ENCODE peak calls at places on chromosomes 16 and 17, in four cellular contexts. E is nephron progenitor cell, O is AG09319, R is fibroblast of mammary gland. J is an unnamed sample.

GRCh38 chr16:24668481-24669001 is 60.9 kb upstream of the TNRC6A start:
- DNase-seq in O (peak), R (peak), E (no peak), J (peak)

GRCh38 chr16:14335297-14335696 is 264.2 kb downstream of the MRTFB start:
- DNase-seq in R (no peak), E (no peak), O (no peak), J (no peak)

GRCh38 chr17:33725675-33726271 is 432.7 kb upstream of the ASIC2 start:
- DNase-seq in E (peak), O (no peak), R (peak), J (no peak)

GRCh38 chr17:63420868-63421680 is 25.0 kb downstream of the CYB561 start:
- DNase-seq in O (no peak), R (no peak), E (no peak), J (no peak)

GRCh38 chr17:64145751-64146417 is 15.9 kb upstream of the ERN1 start:
- DNase-seq in O (peak), R (peak), E (peak), J (peak)

GRCh38 chr16:1311738-1312458 is 2.5 kb downstream of the UBE2I start:
- DNase-seq in R (peak), E (no peak), O (no peak), J (no peak)

GRCh38 chr17:7064248-7064647 is 15.8 kb downstream of the CLEC10A start:
- DNase-seq in E (no peak), R (peak), O (no peak), J (peak)

GRCh38 chr16:52709286-52709685 is 162.3 kb upstream of the TOX3 start:
- DNase-seq in R (no peak), E (no peak), O (no peak), J (no peak)

GRCh38 chr16:12288537-12289174 is 312.1 kb downstream of the SNX29 start:
- DNase-seq in R (no peak), E (no peak), O (no peak), J (no peak)

GRCh38 chr17:38660097-38661026 is 14.4 kb downstream of the EPOP start:
- DNase-seq in O (no peak), R (no peak), E (no peak), J (no peak)

GRCh38 chr16:78257376-78257728 is 157.9 kb downstream of the WWOX start:
- DNase-seq in E (peak), R (no peak), O (no peak), J (peak)

GRCh38 chr16:2250652-2251280 is 621 bp downstream of the ECI1 start:
- DNase-seq in R (no peak), O (no peak), E (peak), J (no peak)

GRCh38 chr17:81371910-81372760 is 23.1 kb upstream of the BAHCC1 start:
- DNase-seq in R (no peak), O (no peak), E (peak), J (no peak)

GRCh38 chr16:28845173-28846079 is 722 bp downstream of the TUFM start:
- DNase-seq in E (no peak), R (peak), O (no peak), J (no peak)

GRCh38 chr17:70597774-70598173 is 428.4 kb downstream of the KCNJ2 start:
- DNase-seq in E (no peak), O (no peak), R (no peak), J (peak)

GRCh38 chr16:19429271-19429670 is 11.6 kb downstream of the TMC5 start:
- DNase-seq in R (no peak), E (no peak), O (no peak), J (no peak)

GRCh38 chr16:27852116-27852515 is 211.4 kb downstream of the GSG1L start:
- DNase-seq in E (no peak), O (no peak), R (no peak), J (no peak)

GRCh38 chr16:77273-77806 is 685 bp upstream of the MPG start:
- DNase-seq in O (no peak), E (peak), R (peak), J (no peak)

GRCh38 chr17:34703533-34703932 is 124.2 kb downstream of the TMEM132E start:
- DNase-seq in R (peak), E (peak), O (no peak), J (peak)

GRCh38 chr17:72378414-72379395 is 257.9 kb downstream of the SOX9 start:
- DNase-seq in O (no peak), R (no peak), E (peak), J (no peak)

GRCh38 chr17:80216473-80217456 is 3.4 kb downstream of the SGSH start:
- DNase-seq in E (no peak), O (no peak), R (no peak), J (no peak)

GRCh38 chr16:57915267-57915666 is 55.7 kb downstream of the CNGB1 start:
- DNase-seq in O (no peak), R (no peak), E (no peak), J (no peak)

GRCh38 chr17:19384723-19385391 is 2.1 kb downstream of the MFAP4 start:
- DNase-seq in E (no peak), R (peak), O (peak), J (no peak)

GRCh38 chr17:81164464-81165245 is 652 bp upstream of the PVALEF start:
- DNase-seq in R (no peak), O (no peak), E (no peak), J (no peak)

GRCh38 chr17:74842599-74843351 is 16.9 kb downstream of the GRIN2C start:
- DNase-seq in R (peak), E (peak), O (no peak), J (no peak)
- TF ChIP-seq CTCF in R (peak), E (peak), O (peak), J (peak)

GRCh38 chr17:55418369-55419268 is 3.0 kb downstream of the MMD start:
- DNase-seq in O (no peak), E (no peak), R (no peak), J (no peak)

GRCh38 chr17:55420067-55420775 is 1.4 kb downstream of the MMD start:
- DNase-seq in R (no peak), E (no peak), O (no peak), J (no peak)

GRCh38 chr17:55423535-55423934 is 1.9 kb upstream of the MMD start:
- DNase-seq in E (no peak), R (no peak), O (no peak), J (no peak)

GRCh38 chr17:55420776-55421178 is 858 bp downstream of the MMD start:
- DNase-seq in O (no peak), E (peak), R (peak), J (no peak)

DNA sequence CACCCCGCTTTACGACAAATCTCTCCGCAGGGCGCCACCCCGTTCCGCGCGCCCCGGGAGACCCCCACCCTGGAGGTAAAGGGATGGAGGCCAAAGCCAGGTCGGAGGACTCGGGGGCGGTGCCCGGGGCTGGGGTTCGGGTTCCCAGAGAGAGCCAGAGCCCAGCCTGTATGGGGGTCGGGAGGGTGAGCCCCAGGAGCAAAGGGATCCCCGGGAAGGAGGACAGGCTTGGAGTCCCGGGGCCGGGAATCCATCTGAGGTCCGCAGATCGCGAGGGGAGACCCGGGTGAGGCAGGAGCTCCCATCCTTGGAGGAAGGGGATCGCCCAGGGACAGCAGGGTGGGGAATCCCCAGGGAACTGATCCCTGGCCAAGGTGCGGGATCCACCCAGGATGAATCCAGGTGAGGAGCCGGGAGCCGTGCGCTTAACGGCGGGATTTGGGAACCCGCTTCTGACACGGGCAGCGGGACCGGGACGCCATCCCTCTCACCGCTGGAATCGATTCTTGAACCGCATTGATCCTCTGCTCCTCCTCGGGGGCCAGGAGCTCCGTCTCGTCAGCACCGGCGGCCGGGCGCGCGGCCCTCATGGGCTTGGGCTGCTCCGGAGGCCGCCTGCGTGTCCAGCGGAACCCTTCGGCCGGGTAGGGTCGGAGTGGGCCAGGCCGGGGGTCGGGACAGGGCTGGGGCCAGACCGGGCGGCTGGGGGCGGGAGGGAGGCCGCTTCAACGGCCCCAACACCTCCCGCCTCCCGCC is at the start of gene MMD:
- DNase-seq in E (peak), R (no peak), O (no peak), J (no peak)
- TF ChIP-seq CTCF in E (no peak), R (no peak), O (no peak), J (no peak)

GRCh38 chr17:75594499-75595283 is 7.1 kb downstream of the MYO15B start:
- DNase-seq in O (no peak), R (no peak), E (no peak), J (no peak)
- TF ChIP-seq CTCF in O (no peak), R (no peak), E (no peak), J (no peak)

GRCh38 chr17:51234162-51234561 is 25.7 kb downstream of the MBTD1 start:
- DNase-seq in O (no peak), E (no peak), R (no peak), J (no peak)
- TF ChIP-seq CTCF in O (no peak), E (no peak), R (no peak), J (no peak)

DNA sequence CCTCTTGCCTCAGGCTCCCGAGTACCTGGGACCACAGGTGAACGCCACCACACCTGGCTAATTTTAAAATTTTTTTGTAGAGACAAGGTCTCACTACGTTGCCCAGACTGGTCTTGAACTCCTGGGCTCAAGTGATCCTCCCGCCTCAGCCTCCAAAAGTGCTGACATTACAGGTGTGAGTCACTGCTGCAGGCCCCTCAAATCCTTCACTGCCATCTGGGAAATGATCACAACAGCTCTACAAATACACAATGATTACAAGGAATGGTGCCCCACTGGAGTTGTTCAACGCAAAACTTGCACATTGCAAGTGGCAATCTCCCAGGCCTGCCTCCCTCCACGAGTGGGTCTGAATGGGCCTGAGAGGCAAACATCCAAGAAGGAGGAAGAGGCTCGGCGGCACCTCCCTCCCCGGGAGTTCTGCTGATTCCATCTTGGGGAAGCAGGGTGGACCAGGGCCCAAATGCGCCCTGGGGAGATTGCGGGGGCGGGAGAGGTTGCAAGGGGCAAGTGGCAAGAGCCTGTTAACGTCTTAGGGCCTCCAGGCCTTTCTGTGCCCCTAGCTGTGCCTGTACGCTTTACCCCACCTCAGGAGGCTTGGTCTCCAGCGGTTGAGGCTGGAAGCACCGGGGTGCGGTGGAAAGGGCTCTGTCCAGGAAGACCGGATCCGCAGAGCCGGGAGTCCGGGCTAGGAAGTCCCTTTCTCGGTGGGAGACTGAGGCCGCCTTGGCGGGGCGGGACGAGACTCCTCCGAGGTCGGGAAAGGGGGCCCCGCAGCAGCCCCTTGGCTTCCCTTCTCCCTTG is 656 bp upstream of the IGFBP4 start:
- DNase-seq in E (no peak), O (no peak), R (peak), J (no peak)
- TF ChIP-seq CTCF in E (no peak), O (no peak), R (no peak), J (no peak)

DNA sequence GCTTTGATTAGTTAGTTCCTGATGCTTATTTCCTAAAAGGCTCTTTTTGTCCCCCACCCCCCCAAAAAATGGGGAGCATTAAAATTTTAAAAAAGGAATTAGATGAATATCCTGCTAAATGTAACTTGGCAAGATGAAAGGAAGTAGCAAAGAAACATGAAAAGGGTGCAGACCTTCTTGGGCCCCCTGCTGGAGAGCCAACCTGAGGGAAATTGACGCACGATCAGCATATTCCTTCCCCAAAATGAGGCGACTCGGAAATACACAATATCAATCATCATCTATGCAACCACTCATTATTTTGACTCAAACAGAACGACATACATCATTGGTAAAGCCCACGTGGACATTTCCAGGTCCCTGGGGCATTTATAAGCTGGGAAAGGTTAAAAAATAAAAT is 59.7 kb downstream of the GRIN2A start:
- DNase-seq in R (peak), E (peak), O (no peak), J (no peak)
- TF ChIP-seq CTCF in R (peak), E (peak), O (peak), J (peak)

DNA sequence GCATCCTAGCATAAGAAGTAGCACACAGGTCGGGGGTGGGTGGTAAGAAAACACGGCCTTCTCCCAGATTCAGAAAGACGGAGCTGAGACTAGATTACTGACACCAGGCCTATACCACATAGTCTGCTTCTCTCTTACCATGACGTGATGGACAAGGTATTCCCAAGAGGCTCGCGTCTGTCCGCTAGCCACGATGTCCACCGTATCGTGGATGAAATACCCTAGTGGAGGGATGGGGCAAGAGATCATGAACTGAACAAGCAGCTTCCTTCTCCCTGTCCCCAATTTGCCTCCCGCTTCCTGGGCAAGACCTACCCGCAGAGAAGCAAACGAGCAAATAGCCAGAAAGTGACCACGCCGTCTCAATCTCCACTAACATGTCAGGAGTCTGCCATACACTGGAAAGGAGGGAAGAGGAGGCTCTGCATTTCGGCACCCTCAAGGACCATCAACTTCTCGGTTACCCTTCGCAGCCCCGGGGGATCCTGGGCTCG is 820 bp downstream of the TLCD1 start:
- DNase-seq in E (no peak), O (no peak), R (peak), J (no peak)
- TF ChIP-seq CTCF in E (no peak), O (no peak), R (no peak), J (no peak)

DNA sequence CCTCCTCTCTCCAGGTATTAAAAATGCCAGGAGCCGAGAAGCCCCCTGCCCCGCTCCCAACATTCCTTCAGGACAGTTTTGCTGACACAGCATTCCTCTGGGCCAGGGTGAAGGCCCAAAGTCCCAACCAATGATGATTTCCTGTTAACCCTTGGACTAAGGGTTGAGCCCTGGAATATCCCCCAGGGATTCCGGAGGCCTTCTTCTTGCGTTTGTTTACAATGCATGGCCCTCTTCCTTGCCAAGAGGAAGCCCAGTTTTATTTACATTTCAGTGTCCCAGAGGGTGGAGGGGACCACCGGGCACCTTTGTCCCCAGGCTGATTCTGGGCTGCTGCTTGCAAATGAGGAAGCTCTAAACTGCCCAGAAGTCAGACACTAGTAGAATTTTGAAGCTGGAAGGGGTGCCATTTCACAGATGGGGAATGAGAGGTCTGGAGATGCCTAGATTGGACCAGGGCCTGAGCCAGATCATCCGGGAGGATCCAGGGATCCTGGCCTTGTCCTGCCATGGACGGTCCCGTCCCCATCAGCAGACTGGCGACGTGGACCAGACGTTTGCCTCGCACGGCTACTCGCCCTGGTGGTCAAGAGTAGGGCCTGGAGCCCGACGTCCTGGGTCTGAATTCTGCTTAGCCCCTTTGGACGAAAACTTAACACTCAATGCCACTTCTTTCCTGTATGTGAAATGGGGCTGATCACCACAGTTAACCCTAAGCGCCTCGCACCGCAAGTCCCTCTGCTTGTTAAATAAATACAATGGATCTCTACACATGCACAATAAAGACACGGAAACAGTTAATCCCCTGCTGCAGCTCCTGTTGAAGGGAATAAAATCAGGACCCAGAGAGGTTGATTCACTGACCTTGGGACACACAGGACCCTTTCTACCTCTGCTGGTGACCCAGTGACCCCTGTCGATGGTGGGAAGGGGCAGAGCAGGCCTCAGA is 55.6 kb upstream of the CIBAR2 start:
- DNase-seq in R (no peak), O (no peak), E (no peak), J (no peak)
- TF ChIP-seq CTCF in R (no peak), O (no peak), E (no peak), J (no peak)

GRCh38 chr16:5044011-5044540 is 10.3 kb upstream of the NAGPA start:
- DNase-seq in O (no peak), E (no peak), R (no peak), J (no peak)

GRCh38 chr16:5045499-5046115 is 11.9 kb upstream of the NAGPA start:
- DNase-seq in O (no peak), E (no peak), R (no peak), J (no peak)

GRCh38 chr16:5046914-5047313 is 13.2 kb upstream of the NAGPA start:
- DNase-seq in E (no peak), R (no peak), O (no peak), J (no peak)

GRCh38 chr16:5041604-5042133 is 7.9 kb upstream of the NAGPA start:
- DNase-seq in R (peak), E (no peak), O (no peak), J (peak)

DNA sequence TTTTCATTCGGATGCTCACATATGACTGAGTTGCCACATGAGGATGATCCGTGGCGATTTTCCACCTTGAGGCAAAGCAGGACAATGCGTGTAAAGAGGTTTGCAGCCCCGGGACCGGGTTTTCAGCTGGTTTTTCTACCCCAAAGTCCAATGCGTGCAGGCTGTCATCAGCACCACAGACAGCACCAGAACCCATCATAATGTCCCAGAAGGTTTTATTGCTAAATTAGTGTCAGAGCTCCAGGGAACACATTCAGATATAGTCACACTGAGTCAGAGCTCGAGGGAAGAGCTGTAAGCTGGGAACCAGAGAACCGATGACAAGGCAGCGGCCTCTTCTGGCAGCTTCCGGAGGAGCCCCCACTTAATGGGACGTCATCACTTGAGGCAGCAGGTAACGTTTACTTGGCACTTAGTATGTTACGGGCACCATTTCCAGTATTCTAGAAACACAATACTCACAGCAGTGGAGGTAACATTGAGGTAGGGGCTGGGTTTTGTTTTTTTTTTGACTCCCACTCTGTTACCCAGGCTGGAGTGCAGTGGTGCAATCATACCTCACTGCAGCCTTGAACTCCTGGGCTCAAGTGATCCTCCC is 8.9 kb upstream of the NAGPA start:
- DNase-seq in O (no peak), E (no peak), R (peak), J (no peak)
- TF ChIP-seq CTCF in O (no peak), E (no peak), R (no peak), J (no peak)

J was measured in astrocyte of the cerebellum.